ENCODE peak calls at places on chromosomes 5 and 9, in nine cellular contexts. V is M059J, W is GF-D8, O is dorsolateral prefrontal cortex, X is amniotic stem cell, A is LoVo, E is NCI-H82, S is mucosa of descending colon, M is endothelial cell. C is an unnamed sample.

GRCh38 chr9:89497978-89498844 is at the start of gene SEMA4D:
- DNase-seq in A (peak; percentile 76), X (no peak), W (peak; percentile 66), V (peak; percentile 84), S (peak; percentile 79), E (peak; percentile 93), O (peak; percentile 66), M (peak; percentile 47), C (peak; percentile 79)

GRCh38 chr9:16544842-16545241 is 325.6 kb downstream of the BNC2 start:
- DNase-seq in E (no peak), W (no peak), X (no peak), A (no peak), O (no peak), S (no peak), M (no peak), V (no peak), C (no peak)

GRCh38 chr5:53069626-53070025 is 39.9 kb downstream of the MOCS2 start:
- DNase-seq in X (no peak), V (peak; percentile 91), E (no peak), M (no peak), O (no peak), A (no peak), S (no peak), W (no peak), C (no peak)

GRCh38 chr5:109855056-109855455 is 165.3 kb downstream of the MAN2A1 start:
- DNase-seq in O (no peak), A (no peak), S (no peak), W (no peak), E (no peak), V (peak; percentile 64), M (no peak), X (no peak), C (no peak)

GRCh38 chr5:8633259-8633658 is 764.3 kb downstream of the MTRR start:
- DNase-seq in V (no peak), M (no peak), E (no peak), S (no peak), W (no peak), O (no peak), X (no peak), A (no peak), C (no peak)

GRCh38 chr9:102113191-102113590 is 374.7 kb upstream of the GRIN3A start:
- DNase-seq in M (no peak), W (no peak), V (no peak), O (no peak), S (no peak), A (no peak), E (no peak), X (no peak), C (no peak)

GRCh38 chr5:131513780-131514179 is 121.2 kb downstream of the RAPGEF6 start:
- DNase-seq in X (no peak), W (no peak), O (no peak), M (no peak), E (no peak), A (no peak), V (no peak), S (no peak), C (no peak)

GRCh38 chr5:131795879-131796792 is 681 bp downstream of the FNIP1 start:
- DNase-seq in O (peak; percentile 58), A (peak; percentile 46), E (peak; percentile 60), V (peak; percentile 62), X (peak; percentile 33), W (no peak), S (peak; percentile 81), M (peak; percentile 61), C (peak; percentile 74)

GRCh38 chr5:96776606-96777005 is 31.1 kb downstream of the ERAP1 start:
- DNase-seq in E (no peak), X (no peak), O (no peak), S (no peak), M (no peak), A (no peak), V (no peak), W (no peak), C (no peak)

GRCh38 chr9:5783982-5784381 is 48.9 kb downstream of the ERMP1 start:
- DNase-seq in S (no peak), W (no peak), E (no peak), V (peak; percentile 37), M (no peak), O (no peak), A (no peak), X (no peak), C (no peak)

GRCh38 chr9:30507166-30507565 is 1877.3 kb upstream of the ACO1 start:
- DNase-seq in V (no peak), S (no peak), E (no peak), A (no peak), X (no peak), O (no peak), W (no peak), M (no peak), C (no peak)

GRCh38 chr9:69047331-69047730 is 11.8 kb downstream of the FXN start:
- DNase-seq in M (no peak), E (no peak), X (no peak), W (no peak), S (no peak), A (no peak), O (no peak), V (no peak), C (no peak)

GRCh38 chr5:159207616-159208507 is 1.5 kb downstream of the RNF145 start:
- DNase-seq in E (peak; percentile 86), O (peak; percentile 79), S (peak; percentile 90), M (peak; percentile 72), X (peak; percentile 57), W (peak; percentile 88), A (peak; percentile 71), V (peak; percentile 92), C (peak; percentile 79)